ENCODE peak calls at places on chromosomes 12 and 14, in five cellular contexts. One of them, this sample, is unnamed.

GRCh38 chr12:1523558-1524050 is 70.8 kb downstream of the FBXL14 start:
- DNase-seq in fibroblast of the conjunctiva: no peak
- DNase-seq in left kidney: no peak
- DNase-seq in effector memory CD8-positive, alpha-beta T cell: no peak
- DNase-seq in aorta: no peak
- DNase-seq in this sample: no peak

GRCh38 chr12:105256921-105257320 is 20.9 kb upstream of the APPL2 start:
- DNase-seq in fibroblast of the conjunctiva: no peak
- DNase-seq in left kidney: no peak
- DNase-seq in effector memory CD8-positive, alpha-beta T cell: no peak
- DNase-seq in aorta: no peak
- DNase-seq in this sample: no peak

GRCh38 chr14:90388437-90388836 is 8.4 kb upstream of the CALM1 start:
- DNase-seq in fibroblast of the conjunctiva: peak; percentile 67
- DNase-seq in left kidney: peak; percentile 84
- DNase-seq in effector memory CD8-positive, alpha-beta T cell: no peak
- DNase-seq in aorta: no peak
- DNase-seq in this sample: no peak

GRCh38 chr12:15243102-15243501 is 21.9 kb upstream of the RERG start:
- DNase-seq in fibroblast of the conjunctiva: no peak
- DNase-seq in left kidney: no peak
- DNase-seq in effector memory CD8-positive, alpha-beta T cell: no peak
- DNase-seq in aorta: no peak
- DNase-seq in this sample: no peak

GRCh38 chr12:9793774-9794395 is 33.2 kb upstream of the CD69 start:
- DNase-seq in fibroblast of the conjunctiva: no peak
- DNase-seq in left kidney: no peak
- DNase-seq in effector memory CD8-positive, alpha-beta T cell: no peak
- DNase-seq in aorta: no peak
- DNase-seq in this sample: no peak

GRCh38 chr12:4261655-4262054 is 11.9 kb upstream of the CCND2 start:
- DNase-seq in fibroblast of the conjunctiva: no peak
- DNase-seq in left kidney: no peak
- DNase-seq in effector memory CD8-positive, alpha-beta T cell: no peak
- DNase-seq in aorta: no peak
- DNase-seq in this sample: no peak

GRCh38 chr12:47419500-47419899 is 286.3 kb downstream of the RPAP3 start:
- DNase-seq in fibroblast of the conjunctiva: no peak
- DNase-seq in left kidney: no peak
- DNase-seq in effector memory CD8-positive, alpha-beta T cell: no peak
- DNase-seq in aorta: no peak
- DNase-seq in this sample: no peak

GRCh38 chr14:96162741-96163140 is 41.9 kb upstream of the BDKRB2 start:
- DNase-seq in fibroblast of the conjunctiva: no peak
- DNase-seq in left kidney: no peak
- DNase-seq in effector memory CD8-positive, alpha-beta T cell: no peak
- DNase-seq in aorta: no peak
- DNase-seq in this sample: no peak

GRCh38 chr14:100761481-100761880 is 34.8 kb downstream of the DLK1 start:
- DNase-seq in fibroblast of the conjunctiva: peak; percentile 64
- DNase-seq in left kidney: no peak
- DNase-seq in effector memory CD8-positive, alpha-beta T cell: no peak
- DNase-seq in aorta: no peak
- DNase-seq in this sample: no peak

GRCh38 chr14:61581955-61582615 is 113.2 kb upstream of the HIF1A start:
- DNase-seq in fibroblast of the conjunctiva: no peak
- DNase-seq in left kidney: no peak
- DNase-seq in effector memory CD8-positive, alpha-beta T cell: no peak
- DNase-seq in aorta: no peak
- DNase-seq in this sample: no peak

GRCh38 chr12:45669093-45669492 is 60.4 kb upstream of the ARID2 start:
- DNase-seq in fibroblast of the conjunctiva: no peak
- DNase-seq in left kidney: no peak
- DNase-seq in effector memory CD8-positive, alpha-beta T cell: no peak
- DNase-seq in aorta: no peak
- DNase-seq in this sample: no peak

GRCh38 chr12:40034712-40035111 is 71.2 kb downstream of the SLC2A13 start:
- DNase-seq in fibroblast of the conjunctiva: no peak
- DNase-seq in left kidney: no peak
- DNase-seq in effector memory CD8-positive, alpha-beta T cell: no peak
- DNase-seq in aorta: no peak
- DNase-seq in this sample: no peak

GRCh38 chr12:7144414-7145120 is 14.4 kb downstream of the CLSTN3 start:
- DNase-seq in fibroblast of the conjunctiva: no peak
- DNase-seq in left kidney: peak; percentile 41
- DNase-seq in effector memory CD8-positive, alpha-beta T cell: no peak
- DNase-seq in aorta: no peak
- DNase-seq in this sample: no peak

GRCh38 chr12:75553865-75554555 is 42.6 kb upstream of the KRR1 start:
- DNase-seq in fibroblast of the conjunctiva: no peak
- DNase-seq in left kidney: no peak
- DNase-seq in effector memory CD8-positive, alpha-beta T cell: no peak
- DNase-seq in aorta: no peak
- DNase-seq in this sample: no peak

GRCh38 chr14:67539116-67539515 is 6.0 kb downstream of the PLEKHH1 start:
- DNase-seq in fibroblast of the conjunctiva: no peak
- DNase-seq in left kidney: no peak
- DNase-seq in effector memory CD8-positive, alpha-beta T cell: no peak
- DNase-seq in aorta: no peak
- DNase-seq in this sample: no peak

GRCh38 chr14:54697806-54698205 is 130.9 kb downstream of the SAMD4A start:
- DNase-seq in fibroblast of the conjunctiva: no peak
- DNase-seq in left kidney: no peak
- DNase-seq in effector memory CD8-positive, alpha-beta T cell: no peak
- DNase-seq in aorta: no peak
- DNase-seq in this sample: no peak

GRCh38 chr12:30694412-30694955 is 1.2 kb downstream of the IPO8 start:
- DNase-seq in fibroblast of the conjunctiva: no peak
- DNase-seq in left kidney: peak; percentile 64
- DNase-seq in effector memory CD8-positive, alpha-beta T cell: no peak
- DNase-seq in aorta: no peak
- DNase-seq in this sample: no peak

GRCh38 chr12:57156701-57157403 is 9.4 kb upstream of the LRP1-AS start:
- DNase-seq in fibroblast of the conjunctiva: no peak
- DNase-seq in left kidney: no peak
- DNase-seq in effector memory CD8-positive, alpha-beta T cell: no peak
- DNase-seq in aorta: peak; percentile 80
- DNase-seq in this sample: no peak

GRCh38 chr12:90015228-90015627 is 306.6 kb upstream of the ATP2B1 start:
- DNase-seq in fibroblast of the conjunctiva: no peak
- DNase-seq in left kidney: no peak
- DNase-seq in effector memory CD8-positive, alpha-beta T cell: no peak
- DNase-seq in aorta: no peak
- DNase-seq in this sample: no peak

GRCh38 chr12:132740652-132741051 is 21.0 kb downstream of the ANKLE2 start:
- DNase-seq in fibroblast of the conjunctiva: no peak
- DNase-seq in left kidney: no peak
- DNase-seq in effector memory CD8-positive, alpha-beta T cell: no peak
- DNase-seq in aorta: peak; percentile 33
- DNase-seq in this sample: no peak

This sample was measured in SK-N-MC.